ENCODE peak calls at places on chromosome 19, in seven cellular contexts. One of them, this sample, is unnamed.

GRCh38 chr19:992670-993055 is 7.6 kb upstream of the GRIN3B start:
- DNase-seq in right lobe of liver: peak; percentile 18
- DNase-seq in stomach: no peak
- DNase-seq in right atrium auricular region: no peak
- DNase-seq in astrocyte of the cerebellum: no peak
- DNase-seq in MCF 10A: no peak
- DNase-seq in mammary epithelial cell: no peak
- DNase-seq in this sample: no peak

GRCh38 chr19:10201176-10201575 is 6.4 kb upstream of the DNMT1 start:
- DNase-seq in MCF 10A: no peak
- DNase-seq in right lobe of liver: no peak
- DNase-seq in astrocyte of the cerebellum: no peak
- DNase-seq in right atrium auricular region: no peak
- DNase-seq in stomach: no peak
- DNase-seq in mammary epithelial cell: no peak
- DNase-seq in this sample: no peak

GRCh38 chr19:56507446-56508281 is at the start of gene ZNF471:
- DNase-seq in astrocyte of the cerebellum: peak; percentile 96
- DNase-seq in stomach: peak; percentile 97
- DNase-seq in mammary epithelial cell: peak; percentile 97
- DNase-seq in MCF 10A: no peak
- DNase-seq in right atrium auricular region: peak; percentile 96
- DNase-seq in right lobe of liver: peak; percentile 96
- DNase-seq in this sample: no peak

GRCh38 chr19:1811472-1811894 is 593 bp downstream of the ATP8B3 start:
- DNase-seq in stomach: peak; percentile 83
- DNase-seq in mammary epithelial cell: peak; percentile 84
- DNase-seq in MCF 10A: peak; percentile 94
- DNase-seq in astrocyte of the cerebellum: no peak
- DNase-seq in right atrium auricular region: peak; percentile 86
- DNase-seq in right lobe of liver: peak; percentile 91
- DNase-seq in this sample: no peak

GRCh38 chr19:34995551-34995950 is 4.6 kb upstream of the GRAMD1A start:
- DNase-seq in right atrium auricular region: no peak
- DNase-seq in MCF 10A: no peak
- DNase-seq in mammary epithelial cell: no peak
- DNase-seq in stomach: no peak
- DNase-seq in right lobe of liver: no peak
- DNase-seq in astrocyte of the cerebellum: no peak
- DNase-seq in this sample: no peak

GRCh38 chr19:42175335-42175734 is 42.1 kb downstream of the DEDD2 start:
- DNase-seq in MCF 10A: no peak
- DNase-seq in mammary epithelial cell: no peak
- DNase-seq in stomach: no peak
- DNase-seq in right lobe of liver: no peak
- DNase-seq in astrocyte of the cerebellum: no peak
- DNase-seq in right atrium auricular region: no peak
- DNase-seq in this sample: no peak

GRCh38 chr19:46616631-46617322 is 8.1 kb downstream of the PTGIR start:
- DNase-seq in MCF 10A: peak; percentile 72
- DNase-seq in right atrium auricular region: no peak
- DNase-seq in astrocyte of the cerebellum: no peak
- DNase-seq in stomach: peak; percentile 88
- DNase-seq in mammary epithelial cell: peak; percentile 44
- DNase-seq in right lobe of liver: peak; percentile 77
- DNase-seq in this sample: no peak

GRCh38 chr19:10510301-10510802 is 6.9 kb downstream of the S1PR5 start:
- DNase-seq in astrocyte of the cerebellum: no peak
- DNase-seq in right atrium auricular region: no peak
- DNase-seq in MCF 10A: peak; percentile 63
- DNase-seq in mammary epithelial cell: peak; percentile 72
- DNase-seq in right lobe of liver: no peak
- DNase-seq in stomach: no peak
- DNase-seq in this sample: peak; percentile 86

GRCh38 chr19:55554749-55555152 is 9.4 kb upstream of the SBK3 start:
- DNase-seq in right lobe of liver: no peak
- DNase-seq in astrocyte of the cerebellum: no peak
- DNase-seq in MCF 10A: no peak
- DNase-seq in stomach: peak; percentile 86
- DNase-seq in mammary epithelial cell: no peak
- DNase-seq in right atrium auricular region: no peak
- DNase-seq in this sample: no peak

GRCh38 chr19:15200575-15201364 is at the start of gene NOTCH3:
- DNase-seq in stomach: no peak
- DNase-seq in right atrium auricular region: no peak
- DNase-seq in MCF 10A: no peak
- DNase-seq in right lobe of liver: no peak
- DNase-seq in astrocyte of the cerebellum: no peak
- DNase-seq in mammary epithelial cell: no peak
- DNase-seq in this sample: no peak

GRCh38 chr19:53549354-53549753 is 11.4 kb downstream of the ZNF331 start:
- DNase-seq in astrocyte of the cerebellum: no peak
- DNase-seq in stomach: no peak
- DNase-seq in MCF 10A: peak; percentile 60
- DNase-seq in right atrium auricular region: no peak
- DNase-seq in right lobe of liver: no peak
- DNase-seq in mammary epithelial cell: no peak
- DNase-seq in this sample: no peak

GRCh38 chr19:58552655-58553054 is 2.2 kb downstream of the CHMP2A start:
- DNase-seq in stomach: no peak
- DNase-seq in right atrium auricular region: no peak
- DNase-seq in right lobe of liver: no peak
- DNase-seq in MCF 10A: no peak
- DNase-seq in mammary epithelial cell: no peak
- DNase-seq in astrocyte of the cerebellum: no peak
- DNase-seq in this sample: no peak

GRCh38 chr19:34832581-34833112 is 59.6 kb upstream of the ZNF599 start:
- DNase-seq in right lobe of liver: no peak
- DNase-seq in stomach: no peak
- DNase-seq in astrocyte of the cerebellum: no peak
- DNase-seq in MCF 10A: no peak
- DNase-seq in mammary epithelial cell: no peak
- DNase-seq in right atrium auricular region: no peak
- DNase-seq in this sample: peak; percentile 82

GRCh38 chr19:10662384-10663251 is 8.5 kb downstream of the ILF3 start:
- DNase-seq in MCF 10A: no peak
- DNase-seq in astrocyte of the cerebellum: peak; percentile 27
- DNase-seq in mammary epithelial cell: no peak
- DNase-seq in right atrium auricular region: no peak
- DNase-seq in right lobe of liver: no peak
- DNase-seq in stomach: no peak
- DNase-seq in this sample: no peak

GRCh38 chr19:16572332-16573211 is at the start of gene SLC35E1:
- DNase-seq in mammary epithelial cell: peak; percentile 96
- DNase-seq in stomach: peak; percentile 97
- DNase-seq in right lobe of liver: peak; percentile 96
- DNase-seq in astrocyte of the cerebellum: peak; percentile 76
- DNase-seq in MCF 10A: peak; percentile 98
- DNase-seq in right atrium auricular region: peak; percentile 96
- DNase-seq in this sample: peak; percentile 98

GRCh38 chr19:49190781-49191180 is 33.2 kb downstream of the TRPM4 start:
- DNase-seq in mammary epithelial cell: no peak
- DNase-seq in stomach: no peak
- DNase-seq in right atrium auricular region: no peak
- DNase-seq in astrocyte of the cerebellum: no peak
- DNase-seq in right lobe of liver: no peak
- DNase-seq in MCF 10A: no peak
- DNase-seq in this sample: no peak

GRCh38 chr19:19105365-19106060 is 32.8 kb downstream of the TMEM161A start:
- DNase-seq in stomach: peak; percentile 51
- DNase-seq in MCF 10A: no peak
- DNase-seq in right atrium auricular region: peak; percentile 68
- DNase-seq in astrocyte of the cerebellum: no peak
- DNase-seq in mammary epithelial cell: no peak
- DNase-seq in right lobe of liver: no peak
- DNase-seq in this sample: no peak

GRCh38 chr19:53467138-53467502 is 413 bp upstream of the ZNF813 start:
- DNase-seq in mammary epithelial cell: no peak
- DNase-seq in stomach: no peak
- DNase-seq in right atrium auricular region: no peak
- DNase-seq in astrocyte of the cerebellum: no peak
- DNase-seq in right lobe of liver: peak; percentile 43
- DNase-seq in MCF 10A: no peak
- DNase-seq in this sample: no peak

GRCh38 chr19:54096642-54097106 is 3.9 kb downstream of the OSCAR start:
- DNase-seq in right atrium auricular region: no peak
- DNase-seq in stomach: no peak
- DNase-seq in MCF 10A: no peak
- DNase-seq in mammary epithelial cell: peak; percentile 25
- DNase-seq in right lobe of liver: no peak
- DNase-seq in astrocyte of the cerebellum: no peak
- DNase-seq in this sample: no peak

GRCh38 chr19:4482721-4483120 is 10.6 kb downstream of the HDGFL2 start:
- DNase-seq in MCF 10A: no peak
- DNase-seq in mammary epithelial cell: no peak
- DNase-seq in right atrium auricular region: no peak
- DNase-seq in astrocyte of the cerebellum: no peak
- DNase-seq in right lobe of liver: no peak
- DNase-seq in stomach: no peak
- DNase-seq in this sample: no peak

DNA sequence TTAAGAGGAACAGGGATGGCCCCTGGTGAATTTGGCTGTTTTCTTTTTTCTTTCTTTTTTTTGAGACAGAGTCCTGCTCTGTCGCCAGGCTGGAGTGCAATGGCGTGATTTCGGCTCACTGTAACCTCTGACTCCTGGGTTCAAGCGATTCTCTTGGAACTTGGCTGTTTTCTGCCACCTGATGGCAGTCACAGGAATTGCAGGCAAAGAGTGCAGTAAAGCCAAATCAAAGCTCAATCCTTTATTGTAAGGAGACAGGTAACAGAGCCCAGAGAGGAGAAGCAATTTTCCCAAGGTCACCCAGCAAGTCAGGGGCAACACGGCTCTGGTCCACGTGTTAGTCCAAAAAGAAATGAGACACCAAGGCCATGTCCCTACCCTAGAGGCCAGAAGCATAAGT is 6.2 kb downstream of the TINCR start:
- DNase-seq in mammary epithelial cell: no peak
- DNase-seq in MCF 10A: no peak
- DNase-seq in astrocyte of the cerebellum: no peak
- DNase-seq in stomach: no peak
- DNase-seq in right atrium auricular region: no peak
- DNase-seq in right lobe of liver: no peak
- DNase-seq in this sample: no peak
- TF ChIP-seq CTCF in mammary epithelial cell: peak; percentile 56
- TF ChIP-seq CTCF in MCF 10A: peak; percentile 44
- TF ChIP-seq CTCF in astrocyte of the cerebellum: peak; percentile 33
- TF ChIP-seq CTCF in stomach: no peak
- TF ChIP-seq CTCF in right atrium auricular region: peak; percentile 12
- TF ChIP-seq CTCF in right lobe of liver: no peak
- TF ChIP-seq CTCF in this sample: peak; percentile 60

GRCh38 chr19:44071824-44072542 is at the start of gene ZNF284:
- DNase-seq in stomach: peak; percentile 84
- DNase-seq in MCF 10A: peak; percentile 92
- DNase-seq in astrocyte of the cerebellum: peak; percentile 60
- DNase-seq in right atrium auricular region: peak; percentile 86
- DNase-seq in right lobe of liver: peak; percentile 82
- DNase-seq in mammary epithelial cell: peak; percentile 87
- DNase-seq in this sample: peak; percentile 92
- TF ChIP-seq CTCF in stomach: no peak
- TF ChIP-seq CTCF in MCF 10A: no peak
- TF ChIP-seq CTCF in astrocyte of the cerebellum: no peak
- TF ChIP-seq CTCF in right atrium auricular region: no peak
- TF ChIP-seq CTCF in right lobe of liver: no peak
- TF ChIP-seq CTCF in mammary epithelial cell: no peak
- TF ChIP-seq CTCF in this sample: no peak

DNA sequence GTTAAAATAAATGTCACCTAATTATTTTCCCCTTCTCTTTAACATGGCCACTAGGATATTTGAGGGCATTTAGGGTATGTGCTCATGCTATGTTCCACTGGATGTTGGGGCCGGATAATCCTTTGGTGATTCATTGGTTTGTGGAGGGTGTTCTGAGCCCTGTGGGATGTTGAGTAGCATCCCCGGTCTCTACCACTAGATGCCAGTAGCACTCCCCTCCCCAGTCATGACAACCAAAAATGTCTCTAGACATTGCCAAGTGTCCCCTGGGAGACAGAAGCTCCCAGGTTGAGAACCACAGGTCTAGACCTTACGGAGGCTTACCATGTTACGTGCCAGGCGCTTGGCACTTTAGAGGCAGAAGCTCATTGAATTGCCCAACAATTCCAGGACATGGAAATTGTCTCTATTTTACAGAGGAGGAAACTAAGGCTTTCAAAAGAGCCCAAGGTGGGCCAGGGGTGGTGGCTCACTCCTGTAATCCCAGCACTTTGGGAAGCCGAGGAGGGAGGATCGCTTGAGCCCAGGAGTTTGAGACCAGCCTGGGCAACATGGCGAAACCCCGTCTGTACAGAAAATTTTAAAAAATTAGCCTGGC is 14.1 kb downstream of the SHANK1 start:
- DNase-seq in astrocyte of the cerebellum: no peak
- DNase-seq in right atrium auricular region: no peak
- DNase-seq in MCF 10A: peak; percentile 61
- DNase-seq in stomach: no peak
- DNase-seq in right lobe of liver: no peak
- DNase-seq in mammary epithelial cell: peak; percentile 50
- DNase-seq in this sample: no peak
- TF ChIP-seq CTCF in astrocyte of the cerebellum: peak; percentile 72
- TF ChIP-seq CTCF in right atrium auricular region: peak; percentile 62
- TF ChIP-seq CTCF in MCF 10A: peak; percentile 53
- TF ChIP-seq CTCF in stomach: no peak
- TF ChIP-seq CTCF in right lobe of liver: peak; percentile 53
- TF ChIP-seq CTCF in mammary epithelial cell: peak; percentile 84
- TF ChIP-seq CTCF in this sample: peak; percentile 57

GRCh38 chr19:39514840-39515550 is at the start of gene SELENOV:
- DNase-seq in MCF 10A: no peak
- DNase-seq in mammary epithelial cell: no peak
- DNase-seq in right lobe of liver: peak; percentile 27
- DNase-seq in right atrium auricular region: no peak
- DNase-seq in stomach: no peak
- DNase-seq in astrocyte of the cerebellum: no peak
- DNase-seq in this sample: no peak
- TF ChIP-seq CTCF in MCF 10A: no peak
- TF ChIP-seq CTCF in mammary epithelial cell: no peak
- TF ChIP-seq CTCF in right lobe of liver: no peak
- TF ChIP-seq CTCF in right atrium auricular region: no peak
- TF ChIP-seq CTCF in stomach: no peak
- TF ChIP-seq CTCF in astrocyte of the cerebellum: no peak
- TF ChIP-seq CTCF in this sample: no peak

DNA sequence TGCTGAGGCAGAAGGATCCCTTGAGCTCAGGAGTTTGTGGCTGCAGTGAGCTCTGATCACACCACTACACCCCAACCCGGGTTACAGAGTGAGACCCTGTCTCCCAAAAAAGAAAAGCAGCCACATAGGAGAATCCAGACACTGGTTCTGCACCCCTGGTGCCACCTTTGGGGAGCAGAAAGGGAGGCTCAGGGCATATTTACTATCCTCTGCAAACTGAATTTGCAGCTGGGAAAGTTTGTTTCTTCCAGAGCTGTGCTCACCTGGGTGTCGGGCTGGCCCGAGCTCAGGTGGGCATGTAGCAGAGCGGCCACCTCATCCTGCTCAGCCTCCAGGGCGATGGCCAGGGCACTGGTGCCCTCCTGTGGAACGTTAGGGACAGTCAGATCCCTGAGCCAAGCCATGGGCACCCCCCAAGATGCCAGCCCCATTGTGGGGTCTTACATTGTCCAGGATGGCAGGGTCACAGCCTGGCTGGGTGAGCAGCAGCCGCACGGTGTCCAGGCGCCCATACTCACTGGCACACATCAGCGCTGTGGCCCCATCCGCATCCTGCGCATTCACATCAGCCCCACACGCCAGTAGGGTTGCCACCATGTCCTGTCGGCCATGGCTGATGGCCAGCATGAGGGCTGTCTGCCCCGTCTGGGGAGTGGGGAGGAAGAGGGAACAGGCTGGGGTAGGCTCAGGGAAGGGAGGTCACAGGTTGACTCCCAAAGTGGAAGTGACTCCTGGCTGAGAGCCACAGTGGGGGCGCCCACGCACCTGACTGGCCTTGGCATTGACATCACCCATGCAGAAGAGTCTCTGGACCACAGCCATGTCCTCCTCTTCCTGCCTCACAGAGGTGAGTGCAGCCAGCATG is 3.1 kb downstream of the RPS28 start:
- DNase-seq in right lobe of liver: peak; percentile 73
- DNase-seq in mammary epithelial cell: no peak
- DNase-seq in astrocyte of the cerebellum: no peak
- DNase-seq in right atrium auricular region: no peak
- DNase-seq in MCF 10A: peak; percentile 58
- DNase-seq in stomach: no peak
- DNase-seq in this sample: no peak
- TF ChIP-seq CTCF in right lobe of liver: peak; percentile 8
- TF ChIP-seq CTCF in mammary epithelial cell: no peak
- TF ChIP-seq CTCF in astrocyte of the cerebellum: no peak
- TF ChIP-seq CTCF in right atrium auricular region: no peak
- TF ChIP-seq CTCF in MCF 10A: no peak
- TF ChIP-seq CTCF in stomach: no peak
- TF ChIP-seq CTCF in this sample: no peak

This sample was measured in osteocyte.